ENCODE peak calls at places on chromosomes 12 and 14, in seven cellular contexts. Q is AG10803, S is kidney epithelial cell, Z is foreskin fibroblast, J is cardiac muscle cell, L is tibial nerve, F is fibroblast of lung. B is an unnamed sample.

GRCh38 chr14:41810362-41810761 is 203.7 kb downstream of the LRFN5 start:
- DNase-seq in Q (no peak), S (no peak), Z (no peak), J (no peak), L (no peak), F (no peak), B (no peak)

GRCh38 chr14:88195676-88196075 is 127.4 kb downstream of the KCNK10 start:
- DNase-seq in Q (no peak), S (no peak), Z (no peak), J (peak), L (no peak), F (no peak), B (no peak)

GRCh38 chr14:88983755-88984154 is 159.3 kb downstream of the TTC8 start:
- DNase-seq in Q (peak), S (peak), Z (peak), J (peak), L (no peak), F (peak), B (peak)

GRCh38 chr12:115871714-115872113 is 405.8 kb downstream of the MED13L start:
- DNase-seq in Q (peak), S (no peak), Z (peak), J (peak), L (no peak), F (peak), B (no peak)

GRCh38 chr14:92549096-92549852 is 35.7 kb downstream of the RIN3 start:
- DNase-seq in Q (peak), S (no peak), Z (no peak), J (peak), L (no peak), F (no peak), B (no peak)

GRCh38 chr14:31037709-31038221 is 11.6 kb upstream of the STRN3 start:
- DNase-seq in Q (no peak), S (no peak), Z (no peak), J (no peak), L (no peak), F (no peak), B (no peak)

GRCh38 chr14:54606631-54607133 is 39.8 kb downstream of the SAMD4A start:
- DNase-seq in Q (peak), S (no peak), Z (peak), J (peak), L (no peak), F (peak), B (peak)

GRCh38 chr12:106739815-106740552 is 34.5 kb upstream of the RIC8B start:
- DNase-seq in Q (no peak), S (no peak), Z (peak), J (peak), L (no peak), F (peak), B (no peak)

GRCh38 chr12:54262403-54262925 is 17.5 kb downstream of the CBX5 start:
- DNase-seq in Q (peak), S (no peak), Z (peak), J (peak), L (no peak), F (peak), B (no peak)

GRCh38 chr12:59119676-59120075 is 199.4 kb upstream of the LRIG3 start:
- DNase-seq in Q (peak), S (no peak), Z (peak), J (peak), L (no peak), F (peak), B (no peak)

GRCh38 chr12:37543131-37543965 is 773.2 kb upstream of the ALG10B start:
- DNase-seq in Q (no peak), S (no peak), Z (no peak), J (no peak), L (no peak), F (no peak), B (no peak)

GRCh38 chr12:6072302-6072752 is 52.1 kb downstream of the VWF start:
- DNase-seq in Q (peak), S (no peak), Z (peak), J (peak), L (no peak), F (peak), B (no peak)

GRCh38 chr12:101773560-101774206 is 34.4 kb upstream of the SYCP3 start:
- DNase-seq in Q (peak), S (no peak), Z (peak), J (peak), L (peak), F (peak), B (peak)

GRCh38 chr12:53105256-53105655 is 2.0 kb downstream of the SOAT2 start:
- DNase-seq in Q (no peak), S (no peak), Z (no peak), J (no peak), L (no peak), F (no peak), B (no peak)

GRCh38 chr12:65609359-65609771 is 214.9 kb upstream of the HMGA2 start:
- DNase-seq in Q (peak), S (peak), Z (peak), J (peak), L (no peak), F (peak), B (peak)

GRCh38 chr12:52608826-52609630 is 7.8 kb upstream of the KRT72 start:
- DNase-seq in Q (no peak), S (no peak), Z (no peak), J (no peak), L (no peak), F (no peak), B (no peak)

GRCh38 chr12:69388371-69388770 is 28.8 kb downstream of the YEATS4 start:
- DNase-seq in Q (peak), S (peak), Z (peak), J (peak), L (no peak), F (peak), B (peak)

GRCh38 chr12:93698307-93699092 is 21.3 kb downstream of the CRADD start:
- DNase-seq in Q (peak), S (no peak), Z (no peak), J (peak), L (no peak), F (no peak), B (no peak)
- H3K4me3 ChIP-seq in Q (no peak), S (no peak), Z (no peak), J (no peak), L (no peak), F (no peak), B (no peak)

DNA sequence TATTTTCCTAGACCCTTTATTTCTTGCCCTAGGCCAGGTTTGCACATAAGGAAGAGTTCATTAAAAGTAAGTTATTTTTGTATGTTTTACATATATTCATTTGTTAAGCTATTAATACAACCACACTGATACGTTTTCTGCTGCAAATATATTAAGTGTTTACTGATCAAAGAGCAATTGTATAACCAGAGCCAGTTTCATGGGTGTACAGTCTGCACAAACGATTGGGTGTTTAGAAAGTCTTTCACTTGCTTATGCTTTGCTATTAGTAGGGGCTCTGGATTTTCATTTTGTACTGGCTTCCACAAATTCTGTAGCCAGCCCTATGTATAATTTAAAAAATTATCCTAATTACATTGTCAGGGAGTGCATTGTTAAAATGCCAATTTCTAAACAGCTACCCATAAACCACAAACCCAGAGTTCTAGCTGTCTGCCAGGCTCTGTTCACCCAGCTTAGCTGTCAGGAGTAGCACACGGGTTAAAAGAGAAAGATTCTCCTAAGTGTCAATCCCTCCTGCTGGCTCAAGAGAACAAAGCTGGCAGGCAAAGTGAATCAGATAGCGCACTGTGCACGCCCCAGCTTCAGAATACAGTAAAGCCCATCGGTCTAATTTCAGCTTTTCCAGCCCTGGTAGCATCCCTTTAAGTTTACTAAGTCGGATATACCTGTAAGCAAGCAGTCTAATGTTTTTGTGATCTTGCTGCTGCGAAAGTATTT is 151.0 kb upstream of the LMO3 start:
- DNase-seq in Q (no peak), S (no peak), Z (no peak), J (no peak), L (no peak), F (no peak), B (no peak)
- TF ChIP-seq CTCF in Q (no peak), S (no peak), Z (no peak), J (no peak), L (no peak), F (no peak), B (no peak)

DNA sequence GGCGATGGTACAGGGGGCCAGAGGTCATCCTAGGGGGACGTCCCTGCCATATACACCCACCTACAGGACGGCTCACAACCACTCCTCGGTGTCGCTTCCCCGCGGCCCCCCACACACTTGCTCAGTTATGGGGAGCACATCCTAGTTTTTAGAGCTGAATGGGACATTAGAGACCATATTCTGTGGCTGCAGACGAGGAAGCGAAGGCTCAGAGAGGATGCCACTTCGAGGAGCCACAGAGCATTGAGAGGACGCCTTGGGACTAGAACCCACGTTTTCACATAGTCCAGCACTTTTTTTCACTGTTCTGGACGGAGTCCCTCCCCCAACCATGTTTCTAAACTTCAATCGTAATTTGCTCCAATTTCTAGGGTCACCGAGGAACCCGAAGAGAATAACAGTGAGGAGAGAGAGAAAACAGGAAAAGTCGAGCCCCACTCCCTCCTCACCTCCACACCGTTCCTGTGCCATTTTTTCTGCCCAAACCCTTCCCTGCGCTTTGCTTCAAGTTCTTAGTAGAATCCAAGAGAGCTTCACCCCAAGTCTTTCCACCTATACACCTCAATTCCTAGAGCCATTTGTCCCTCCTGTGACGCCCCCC is 636 bp upstream of the ASCL1 start:
- DNase-seq in Q (no peak), S (no peak), Z (no peak), J (no peak), L (no peak), F (no peak), B (no peak)
- H3K4me3 ChIP-seq in Q (no peak), S (no peak), Z (no peak), J (peak), L (peak), F (no peak), B (no peak)

GRCh38 chr12:48678561-48679185 is 3.4 kb downstream of the KANSL2 start:
- DNase-seq in Q (no peak), S (no peak), Z (no peak), J (peak), L (no peak), F (no peak), B (no peak)
- TF ChIP-seq CTCF in Q (no peak), S (no peak), Z (no peak), J (no peak), L (no peak), F (no peak), B (no peak)

GRCh38 chr14:61812347-61813100 is 50.3 kb downstream of the SNAPC1 start:
- DNase-seq in Q (no peak), S (no peak), Z (no peak), J (peak), L (no peak), F (no peak), B (no peak)
- H3K4me3 ChIP-seq in Q (peak), S (peak), Z (peak), J (peak), L (peak), F (peak), B (peak)

B was measured in astrocyte of the cerebellum.